ENCODE peak calls at places on chromosomes 2 and 18, in seven cellular contexts. J is NCI-H2081, N is NCI-H748 treated with DMSO at 0.1 percent for 48 hours, B is osteocyte, S is NCI-H2029, M is amygdala, L is HL-60. A is an unnamed sample.

GRCh38 chr18:29157905-29158304 is 981.0 kb upstream of the CDH2 start:
- DNase-seq in M (no peak), S (no peak), B (no peak), J (no peak), L (no peak), N (no peak), A (no peak)

GRCh38 chr2:105888625-105889024 is 143.9 kb downstream of the NCK2 start:
- DNase-seq in L (peak), B (no peak), M (no peak), J (peak), N (no peak), S (no peak), A (peak)

GRCh38 chr2:106363788-106364187 is 104.4 kb downstream of the RGPD3 start:
- DNase-seq in S (no peak), M (no peak), L (no peak), N (no peak), J (no peak), B (no peak), A (no peak)

GRCh38 chr2:173755798-173756197 is 209.4 kb downstream of the SP3 start:
- DNase-seq in J (no peak), S (peak), N (no peak), L (no peak), M (no peak), B (no peak), A (peak)

GRCh38 chr2:28639836-28640235 is 111.8 kb upstream of the PPP1CB start:
- DNase-seq in J (no peak), M (no peak), S (peak), B (no peak), L (no peak), N (no peak), A (no peak)

GRCh38 chr2:227248876-227249275 is 76.2 kb upstream of the MFF start:
- DNase-seq in L (no peak), S (peak), B (no peak), J (peak), M (no peak), N (peak), A (no peak)

GRCh38 chr18:45841765-45842442 is 16.4 kb downstream of the SIGLEC15 start:
- DNase-seq in L (no peak), J (no peak), M (no peak), N (no peak), S (no peak), B (no peak), A (no peak)

GRCh38 chr2:135473567-135473966 is 57.5 kb downstream of the ZRANB3 start:
- DNase-seq in M (no peak), B (no peak), J (peak), L (peak), N (no peak), S (no peak), A (peak)

GRCh38 chr2:30770791-30771190 is 36.5 kb downstream of the CAPN13 start:
- DNase-seq in L (no peak), B (peak), J (no peak), M (no peak), S (no peak), N (no peak), A (no peak)

GRCh38 chr2:136136921-136137320 is 19.0 kb upstream of the CXCR4 start:
- DNase-seq in S (no peak), M (no peak), N (no peak), J (peak), L (no peak), B (no peak), A (no peak)

GRCh38 chr2:109439897-109440506 is 173.8 kb downstream of the SEPTIN10 start:
- DNase-seq in J (no peak), B (no peak), N (no peak), L (peak), M (no peak), S (no peak), A (no peak)

GRCh38 chr2:64784168-64785061 is 130.7 kb upstream of the SERTAD2 start:
- DNase-seq in S (no peak), B (no peak), J (no peak), M (no peak), L (no peak), N (no peak), A (no peak)

GRCh38 chr2:101900375-101900774 is 91.4 kb upstream of the IL1R2 start:
- DNase-seq in L (no peak), M (no peak), B (no peak), S (no peak), N (no peak), J (no peak), A (no peak)

GRCh38 chr2:176652300-176653182 is 383.3 kb downstream of the MTX2 start:
- DNase-seq in S (peak), M (no peak), N (peak), L (peak), B (no peak), J (peak), A (peak)

GRCh38 chr2:170554278-170554955 is 160.7 kb upstream of the SP5 start:
- DNase-seq in S (no peak), J (no peak), B (no peak), N (no peak), L (no peak), M (no peak), A (no peak)

GRCh38 chr2:68878753-68879152 is 7.6 kb upstream of the BMP10 start:
- DNase-seq in J (no peak), B (no peak), M (no peak), S (no peak), L (no peak), N (no peak), A (no peak)

GRCh38 chr2:64730551-64731305 is 77.0 kb upstream of the SERTAD2 start:
- DNase-seq in S (peak), L (peak), M (no peak), J (peak), B (no peak), N (peak), A (no peak)

GRCh38 chr2:60550151-60550983 is 3.1 kb downstream of the BCL11A start:
- DNase-seq in M (peak), S (peak), J (peak), B (peak), N (peak), L (peak), A (peak)

GRCh38 chr2:101230541-101230993 is 22.1 kb upstream of the CNOT11 start:
- DNase-seq in M (no peak), J (no peak), B (no peak), L (no peak), N (no peak), S (no peak), A (no peak)

GRCh38 chr2:287471-287885 is 413 bp downstream of the ALKAL2 start:
- DNase-seq in B (no peak), N (peak), S (no peak), M (no peak), J (no peak), L (no peak), A (no peak)

GRCh38 chr2:12440731-12441130 is 276.0 kb upstream of the TRIB2 start:
- DNase-seq in S (no peak), J (no peak), M (no peak), N (no peak), L (no peak), B (no peak), A (no peak)

GRCh38 chr2:169982929-169983328 is 155.7 kb downstream of the UBR3 start:
- DNase-seq in L (no peak), N (no peak), M (no peak), J (no peak), B (no peak), S (no peak), A (no peak)

GRCh38 chr2:236521556-236521955 is 48.1 kb upstream of the ACKR3 start:
- DNase-seq in L (no peak), M (no peak), B (no peak), N (no peak), J (no peak), S (no peak), A (no peak)

GRCh38 chr2:160372010-160372356 is 121.6 kb downstream of the RBMS1 start:
- DNase-seq in J (no peak), B (no peak), N (no peak), M (no peak), L (no peak), S (no peak), A (no peak)

GRCh38 chr2:191678437-191679110 is 638 bp downstream of the NABP1 start:
- DNase-seq in J (no peak), L (peak), M (no peak), B (no peak), S (no peak), N (no peak), A (no peak)

A was measured in Jurkat, Clone E6-1.